ENCODE peak calls at places on chromosomes 13 and 19, in six cellular contexts. B, S, X, E, P and F are unnamed samples.

GRCh38 chr13:113967729-113968462 is 6.0 kb downstream of the C13orf46 start:
- DNase-seq in B (no peak), S (peak; percentile 30), X (no peak), E (no peak), P (no peak), F (no peak)

GRCh38 chr13:23899555-23899954 is 2.3 kb upstream of the C1QTNF9B start:
- DNase-seq in B (no peak), S (no peak), X (no peak), E (no peak), P (no peak), F (no peak)

GRCh38 chr19:55362990-55363716 is at the start of gene GARIN5B:
- DNase-seq in B (no peak), S (no peak), X (no peak), E (no peak), P (no peak), F (no peak)

GRCh38 chr19:36605101-36605838 is at the start of gene ZNF382:
- DNase-seq in B (peak; percentile 40), S (peak; percentile 81), X (peak; percentile 18), E (peak; percentile 77), P (peak; percentile 85), F (peak; percentile 84)

GRCh38 chr19:23817519-23817918 is 58.8 kb upstream of the ZNF681 start:
- DNase-seq in B (peak; percentile 31), S (no peak), X (no peak), E (no peak), P (no peak), F (no peak)

GRCh38 chr13:110520431-110521295 is 40.9 kb downstream of the RAB20 start:
- DNase-seq in B (peak; percentile 68), S (peak; percentile 90), X (peak; percentile 71), E (no peak), P (peak; percentile 96), F (no peak)

GRCh38 chr13:62331384-62331783 is 915.7 kb upstream of the PCDH20 start:
- DNase-seq in B (no peak), S (no peak), X (no peak), E (no peak), P (no peak), F (no peak)

GRCh38 chr19:46787331-46788100 is 878 bp downstream of the SLC1A5 start:
- DNase-seq in B (peak; percentile 55), S (peak; percentile 62), X (peak; percentile 49), E (no peak), P (peak; percentile 91), F (no peak)

GRCh38 chr19:3708207-3708931 is at the start of gene TJP3:
- DNase-seq in B (peak; percentile 85), S (peak; percentile 88), X (peak; percentile 79), E (no peak), P (no peak), F (no peak)

GRCh38 chr19:55418185-55418584 is 10.6 kb upstream of the UBE2S start:
- DNase-seq in B (peak; percentile 57), S (no peak), X (peak; percentile 35), E (no peak), P (no peak), F (no peak)

GRCh38 chr13:18943721-18944391 is 237.8 kb downstream of the TUBA3C start:
- DNase-seq in B (no peak), S (no peak), X (no peak), E (no peak), P (peak; percentile 75), F (no peak)

GRCh38 chr13:101942535-101943157 is 459.2 kb downstream of the FGF14 start:
- DNase-seq in B (no peak), S (no peak), X (no peak), E (no peak), P (no peak), F (no peak)

GRCh38 chr13:96768524-96768923 is 225.8 kb downstream of the OXGR1 start:
- DNase-seq in B (no peak), S (no peak), X (no peak), E (no peak), P (no peak), F (no peak)

GRCh38 chr13:39167018-39167417 is 128.8 kb downstream of the NHLRC3 start:
- DNase-seq in B (no peak), S (no peak), X (no peak), E (no peak), P (no peak), F (no peak)

GRCh38 chr13:110685305-110685704 is 20.6 kb downstream of the CARS2 start:
- DNase-seq in B (no peak), S (no peak), X (no peak), E (no peak), P (no peak), F (no peak)

GRCh38 chr19:19488041-19488874 is 27.1 kb downstream of the TSSK6 start:
- DNase-seq in B (peak; percentile 59), S (peak; percentile 75), X (no peak), E (no peak), P (no peak), F (no peak)

GRCh38 chr13:40333238-40333637 is 333.2 kb downstream of the FOXO1 start:
- DNase-seq in B (no peak), S (no peak), X (no peak), E (no peak), P (no peak), F (no peak)

GRCh38 chr19:43311706-43312105 is 41.8 kb upstream of the CD177 start:
- DNase-seq in B (no peak), S (no peak), X (no peak), E (no peak), P (no peak), F (no peak)

GRCh38 chr19:44401108-44401786 is at the start of gene ZNF285:
- DNase-seq in B (peak; percentile 84), S (peak; percentile 93), X (peak; percentile 86), E (peak; percentile 50), P (peak; percentile 89), F (peak; percentile 76)

GRCh38 chr19:28394705-28395104 is 818.2 kb downstream of the UQCRFS1 start:
- DNase-seq in B (no peak), S (no peak), X (no peak), E (no peak), P (no peak), F (no peak)

GRCh38 chr13:77918391-77919261 is at the start of gene EDNRB:
- DNase-seq in B (peak; percentile 27), S (peak; percentile 55), X (no peak), E (peak; percentile 23), P (peak; percentile 88), F (no peak)

GRCh38 chr13:106566682-106567420 is 1.1 kb downstream of the ARGLU1 start:
- DNase-seq in B (peak; percentile 63), S (peak; percentile 80), X (peak; percentile 45), E (peak; percentile 47), P (peak; percentile 89), F (peak; percentile 50)

GRCh38 chr13:45623516-45624090 is 8.1 kb upstream of the ERICH6B start:
- DNase-seq in B (no peak), S (no peak), X (no peak), E (no peak), P (no peak), F (no peak)

GRCh38 chr19:43763473-43763939 is 8.7 kb upstream of the SMG9 start:
- DNase-seq in B (no peak), S (peak; percentile 33), X (no peak), E (no peak), P (no peak), F (no peak)

GRCh38 chr13:36850790-36851438 is 31.9 kb downstream of the RFXAP start:
- DNase-seq in B (no peak), S (no peak), X (no peak), E (no peak), P (no peak), F (no peak)

GRCh38 chr19:5547881-5548280 is 19.9 kb downstream of the TINCR start:
- DNase-seq in B (peak; percentile 31), S (no peak), X (no peak), E (no peak), P (no peak), F (no peak)

GRCh38 chr13:24267283-24267682 is 42.1 kb upstream of the C1QTNF9 start:
- DNase-seq in B (no peak), S (no peak), X (no peak), E (no peak), P (peak; percentile 32), F (no peak)

DNA sequence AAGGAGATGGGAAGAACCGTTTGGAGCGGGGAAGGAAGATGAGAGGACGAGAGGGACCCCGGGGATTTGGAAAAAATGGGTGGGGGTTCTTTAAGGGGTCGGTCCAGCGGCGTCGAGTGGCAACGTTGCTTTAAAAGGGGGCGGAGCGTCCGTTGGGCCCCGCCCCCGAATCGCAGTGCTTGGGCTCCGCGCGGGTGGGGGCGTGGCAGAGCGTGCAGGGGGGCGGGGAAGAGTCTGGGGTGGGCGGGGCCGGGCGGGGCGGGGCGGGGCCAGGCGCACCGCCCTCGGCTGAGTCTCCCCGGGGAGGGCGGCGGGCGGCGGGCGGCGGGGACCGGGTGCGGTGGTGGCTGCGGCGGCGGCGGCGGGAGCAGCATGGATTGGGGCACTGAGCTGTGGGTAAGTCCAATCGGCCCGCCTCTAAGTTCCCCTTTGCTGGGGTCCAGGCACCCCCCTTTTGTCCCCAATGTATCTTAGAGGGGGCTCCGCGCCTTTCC is at the start of gene TRIP10:
- DNase-seq in B (peak; percentile 90), S (peak; percentile 89), X (peak; percentile 77), E (peak; percentile 87), P (peak; percentile 97), F (peak; percentile 87)
- TF ChIP-seq POLR2A in B (no peak), S (peak; percentile 39), X (no peak), E (no peak), P (no peak), F (no peak)

GRCh38 chr19:39996218-39996810 is 546 bp upstream of the ZNF546 start:
- DNase-seq in B (no peak), S (no peak), X (no peak), E (no peak), P (no peak), F (no peak)

GRCh38 chr19:39995794-39996193 is 1.1 kb upstream of the ZNF546 start:
- DNase-seq in B (no peak), S (no peak), X (no peak), E (no peak), P (no peak), F (no peak)

GRCh38 chr19:39997595-39998216 is 846 bp downstream of the ZNF546 start:
- DNase-seq in B (no peak), S (no peak), X (no peak), E (no peak), P (no peak), F (no peak)

GRCh38 chr19:39996811-39997594 is at the start of gene ZNF546:
- DNase-seq in B (peak; percentile 90), S (peak; percentile 94), X (peak; percentile 81), E (peak; percentile 85), P (peak; percentile 99), F (peak; percentile 81)

DNA sequence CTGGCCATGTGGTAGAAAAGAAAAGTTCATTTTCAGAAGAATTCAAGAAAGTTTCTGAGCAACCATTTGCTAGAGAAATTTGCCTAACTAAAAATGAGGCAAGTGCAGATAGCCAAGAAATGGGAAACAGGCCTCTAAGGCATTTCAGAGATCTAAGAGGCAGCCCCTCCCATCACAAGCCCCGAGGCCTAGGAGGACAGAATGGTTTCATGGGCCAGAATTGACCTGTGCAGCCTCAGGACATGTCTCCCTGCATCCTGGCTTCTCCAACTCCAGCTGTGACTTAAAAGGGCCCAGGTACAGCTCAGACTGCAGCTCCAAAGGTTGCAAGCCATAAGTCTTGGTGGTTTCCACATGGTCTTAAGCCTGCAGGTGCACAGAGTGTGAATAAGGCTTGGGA is 3.3 kb upstream of the ZNF546 start:
- DNase-seq in B (no peak), S (no peak), X (no peak), E (no peak), P (no peak), F (no peak)
- TF ChIP-seq POLR2A in B (no peak), S (no peak), X (no peak), E (no peak), P (no peak), F (no peak)

GRCh38 chr19:13150187-13150918 is at the start of the genes IER2 and STX10:
- DNase-seq in B (peak; percentile 95), S (peak; percentile 98), X (peak; percentile 97), E (peak; percentile 91), P (peak; percentile 99), F (peak; percentile 95)
- TF ChIP-seq POLR2A in B (no peak), S (peak; percentile 92), X (peak; percentile 82), E (no peak), P (no peak), F (peak; percentile 28)

GRCh38 chr13:27170521-27171243 is 929 bp downstream of the USP12 start:
- DNase-seq in B (peak; percentile 34), S (peak; percentile 69), X (no peak), E (no peak), P (peak; percentile 90), F (peak; percentile 13)
- TF ChIP-seq POLR2A in B (no peak), S (no peak), X (no peak), E (no peak), P (no peak), F (no peak)